ENCODE peak calls at places on chromosomes 13 and 19, in seven cellular contexts. Y is HepG2, X is GM12878, K is tibial nerve, B is body of pancreas, H is NB4, O is heart left ventricle. S is an unnamed sample.

GRCh38 chr13:30551194-30551593 is 66.5 kb upstream of the USPL1 start:
- DNase-seq in Y (peak), X (no peak), K (no peak), B (peak), H (peak), O (no peak), S (no peak)

GRCh38 chr13:64480206-64480605 is 2749.9 kb downstream of the PCDH9 start:
- DNase-seq in Y (no peak), X (no peak), K (no peak), B (no peak), H (no peak), O (no peak), S (no peak)

GRCh38 chr13:72145383-72145782 is 278.4 kb upstream of the DACH1 start:
- DNase-seq in Y (no peak), X (no peak), K (no peak), B (no peak), H (no peak), O (no peak), S (no peak)

GRCh38 chr19:7658219-7658686 is 10.6 kb upstream of the RETN start:
- DNase-seq in Y (no peak), X (peak), K (no peak), B (no peak), H (no peak), O (no peak), S (no peak)

GRCh38 chr13:46575843-46576242 is 22.9 kb downstream of the LRCH1 start:
- DNase-seq in Y (no peak), X (no peak), K (no peak), B (no peak), H (no peak), O (no peak), S (no peak)

GRCh38 chr19:4669723-4670480 is at the start of gene MYDGF:
- DNase-seq in Y (peak), X (peak), K (peak), B (peak), H (peak), O (peak), S (peak)

GRCh38 chr13:113084943-113085540 is 20.5 kb upstream of the F7 start:
- DNase-seq in Y (no peak), X (no peak), K (no peak), B (no peak), H (no peak), O (peak), S (no peak)

GRCh38 chr19:40584007-40584406 is 7.3 kb downstream of the SHKBP1 start:
- DNase-seq in Y (no peak), X (no peak), K (no peak), B (no peak), H (no peak), O (no peak), S (no peak)

GRCh38 chr19:16034180-16034579 is 42.1 kb upstream of the TPM4 start:
- DNase-seq in Y (no peak), X (no peak), K (no peak), B (no peak), H (no peak), O (no peak), S (no peak)

GRCh38 chr13:26678796-26679195 is 81.8 kb downstream of the GPR12 start:
- DNase-seq in Y (no peak), X (no peak), K (no peak), B (no peak), H (no peak), O (no peak), S (no peak)

GRCh38 chr19:12162882-12163806 is at the start of gene ZNF136:
- DNase-seq in Y (peak), X (peak), K (peak), B (peak), H (peak), O (peak), S (peak)
- TF ChIP-seq POLR2A in Y (peak), X (peak), K (peak), B (peak), H (peak), O (no peak), S (peak)

GRCh38 chr13:99968521-99969367 is 2.8 kb downstream of the ZIC5 start:
- DNase-seq in Y (no peak), X (no peak), K (no peak), B (no peak), H (no peak), O (no peak), S (no peak)
- TF ChIP-seq POLR2A in Y (no peak), X (no peak), K (no peak), B (no peak), H (no peak), O (no peak), S (no peak)

GRCh38 chr19:3369337-3370213 is 3.2 kb downstream of the NFIC start:
- DNase-seq in Y (no peak), X (no peak), K (no peak), B (peak), H (no peak), O (peak), S (no peak)
- TF ChIP-seq POLR2A in Y (no peak), X (peak), K (peak), B (peak), H (no peak), O (no peak), S (no peak)

DNA sequence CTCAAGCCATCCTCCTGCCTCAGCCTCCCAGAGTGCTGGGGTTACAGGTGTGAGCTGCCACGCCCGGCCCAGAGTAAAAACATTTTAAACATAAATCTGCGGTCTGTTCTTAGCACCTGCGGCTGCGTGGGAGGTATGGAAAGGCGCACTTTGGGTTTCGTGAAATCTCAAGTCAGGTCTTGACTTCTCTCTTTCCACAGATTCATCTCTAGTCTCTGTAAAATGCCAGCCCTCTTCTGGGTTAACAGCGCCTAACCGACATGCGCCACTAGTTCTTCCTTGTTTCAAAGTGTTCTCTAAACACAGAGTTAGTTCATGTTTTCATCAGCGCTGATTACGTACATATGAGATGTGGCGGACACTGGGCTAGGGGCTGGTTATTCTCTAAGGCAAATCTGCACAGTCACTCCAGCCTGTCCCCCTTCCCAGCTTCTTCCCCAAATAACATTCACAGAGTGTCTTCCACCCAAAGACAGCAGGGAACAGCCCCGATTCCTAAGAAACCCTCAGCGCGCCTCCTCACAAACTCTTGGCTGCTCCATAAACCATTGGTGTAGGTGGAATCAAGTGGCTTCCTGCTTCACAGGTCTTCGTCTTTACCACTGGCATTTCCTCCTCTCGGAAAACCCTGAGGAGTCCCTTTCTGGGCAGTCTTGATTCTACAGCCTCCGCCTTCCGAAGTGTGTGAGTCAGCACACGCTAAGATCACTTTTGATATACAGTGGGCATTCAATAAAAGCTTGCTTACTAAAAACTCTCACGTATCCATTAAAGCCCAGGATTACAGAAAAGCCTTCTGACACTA is 1.4 kb downstream of the PARP4 start:
- DNase-seq in Y (peak), X (peak), K (no peak), B (no peak), H (peak), O (no peak), S (no peak)
- TF ChIP-seq POLR2A in Y (no peak), X (peak), K (no peak), B (no peak), H (peak), O (no peak), S (no peak)

GRCh38 chr19:45778010-45778671 is 4.1 kb downstream of the DMPK start:
- DNase-seq in Y (no peak), X (no peak), K (no peak), B (no peak), H (no peak), O (no peak), S (no peak)
- TF ChIP-seq POLR2A in Y (no peak), X (peak), K (no peak), B (no peak), H (no peak), O (no peak), S (no peak)